ENCODE peak calls at places on chromosomes 1 and 21, in six cellular contexts. I, E, V, P, L and Z are unnamed samples.
A peak's percentile ranks its signal among the peaks of the same experiment; 100 is the strongest.

GRCh38 chr1:244964112-244964971 is 100.0 kb upstream of the HNRNPU start:
- DNase-seq in E (no peak), I (peak; percentile 80), P (no peak), L (no peak), V (no peak), Z (no peak)

GRCh38 chr1:8874230-8875201 is 4.0 kb downstream of the ENO1 start:
- DNase-seq in P (no peak), I (peak; percentile 65), E (no peak), L (peak; percentile 6), V (no peak), Z (no peak)

GRCh38 chr1:25799758-25800537 is at the start of gene SELENON:
- DNase-seq in P (no peak), V (peak; percentile 62), E (peak; percentile 90), L (peak; percentile 96), I (peak; percentile 78), Z (no peak)

GRCh38 chr1:93339171-93339697 is 6.5 kb upstream of the DR1 start:
- DNase-seq in V (no peak), I (no peak), L (no peak), E (no peak), P (no peak), Z (no peak)

GRCh38 chr21:36718951-36719501 is 20.1 kb downstream of the SIM2 start:
- DNase-seq in V (no peak), P (no peak), I (no peak), E (no peak), L (no peak), Z (no peak)

GRCh38 chr1:29669912-29670311 is 433.6 kb downstream of the PTPRU start:
- DNase-seq in L (no peak), E (no peak), I (no peak), P (no peak), V (no peak), Z (no peak)

GRCh38 chr21:29718081-29718815 is 221.5 kb downstream of the GRIK1 start:
- DNase-seq in P (no peak), L (no peak), I (peak; percentile 4), E (no peak), V (no peak), Z (no peak)

GRCh38 chr1:201250326-201251011 is 32.8 kb upstream of the PKP1 start:
- DNase-seq in P (no peak), L (no peak), I (no peak), V (no peak), E (no peak), Z (no peak)

GRCh38 chr1:74328851-74329250 is 93.7 kb downstream of the TNNI3K start:
- DNase-seq in V (no peak), I (no peak), P (no peak), E (no peak), L (no peak), Z (no peak)

GRCh38 chr1:221316491-221317056 is 425.3 kb downstream of the DUSP10 start:
- DNase-seq in I (peak; percentile 45), P (no peak), V (no peak), L (no peak), E (no peak), Z (no peak)

GRCh38 chr1:229846351-229846750 is 220.3 kb downstream of the URB2 start:
- DNase-seq in L (no peak), V (no peak), P (no peak), E (no peak), I (no peak), Z (no peak)

GRCh38 chr1:109787211-109787844 is 23.6 kb upstream of the EPS8L3 start:
- DNase-seq in V (no peak), L (no peak), I (no peak), E (no peak), P (no peak), Z (no peak)

GRCh38 chr1:211632808-211633522 is 42.5 kb downstream of the NEK2 start:
- DNase-seq in E (peak; percentile 78), V (peak; percentile 88), I (peak; percentile 88), L (no peak), P (no peak), Z (no peak)

GRCh38 chr1:245045087-245045881 is 109.5 kb upstream of the KIF26B start:
- DNase-seq in V (peak; percentile 55), L (no peak), E (no peak), I (peak; percentile 37), P (no peak), Z (no peak)

GRCh38 chr1:31717341-31717740 is 13.5 kb upstream of the COL16A1 start:
- DNase-seq in L (no peak), I (no peak), P (no peak), V (no peak), E (no peak), Z (no peak)

GRCh38 chr1:89361681-89362080 is 2.2 kb upstream of the GBP6 start:
- DNase-seq in I (no peak), E (no peak), V (no peak), P (no peak), L (no peak), Z (no peak)

GRCh38 chr1:147890177-147890790 is 12.3 kb upstream of the GJA8 start:
- DNase-seq in L (peak; percentile 64), E (peak; percentile 87), V (peak; percentile 26), I (peak; percentile 76), P (peak; percentile 61), Z (no peak)

GRCh38 chr1:53552146-53552940 is 93.1 kb downstream of the DMRTB1 start:
- DNase-seq in L (no peak), P (no peak), V (no peak), E (peak; percentile 30), I (no peak), Z (no peak)

GRCh38 chr1:98323906-98324358 is 337.6 kb upstream of the SNX7 start:
- DNase-seq in V (no peak), I (peak; percentile 99), P (no peak), E (no peak), L (no peak), Z (no peak)

GRCh38 chr21:31184462-31184861 is 146.2 kb upstream of the KRTAP19-8 start:
- DNase-seq in P (no peak), L (no peak), I (no peak), E (no peak), V (no peak), Z (peak; percentile 8)

GRCh38 chr1:161038523-161039153 is at the start of gene TSTD1:
- DNase-seq in P (peak; percentile 90), E (peak; percentile 78), V (peak; percentile 83), I (peak; percentile 58), L (no peak), Z (no peak)

GRCh38 chr1:152047607-152047953 is 10.8 kb upstream of the S100A11 start:
- DNase-seq in P (no peak), L (peak; percentile 23), V (peak; percentile 86), E (no peak), I (no peak), Z (no peak)

GRCh38 chr1:24896596-24897262 is 33.3 kb downstream of the RUNX3 start:
- DNase-seq in L (no peak), V (no peak), P (no peak), I (no peak), E (no peak), Z (no peak)

GRCh38 chr1:181482521-181483083 is 715 bp upstream of the CACNA1E start:
- DNase-seq in P (peak; percentile 78), L (peak; percentile 27), V (no peak), I (peak; percentile 17), E (peak; percentile 66), Z (no peak)

GRCh38 chr1:205365945-205366463 is 9.3 kb upstream of the KLHDC8A start:
- DNase-seq in P (no peak), V (peak; percentile 75), E (no peak), L (no peak), I (peak; percentile 69), Z (no peak)

GRCh38 chr1:46204406-46204742 is 1.2 kb downstream of the LURAP1 start:
- DNase-seq in L (no peak), V (no peak), P (no peak), I (no peak), E (no peak), Z (no peak)

GRCh38 chr1:233063462-233063861 is 113.1 kb downstream of the NTPCR start:
- DNase-seq in L (no peak), E (no peak), V (no peak), P (no peak), I (no peak), Z (no peak)

GRCh38 chr1:233065655-233066054 is 115.2 kb downstream of the NTPCR start:
- DNase-seq in P (no peak), L (no peak), I (no peak), V (no peak), E (no peak), Z (no peak)

GRCh38 chr1:233061265-233061664 is 110.9 kb downstream of the NTPCR start:
- DNase-seq in V (no peak), E (no peak), L (no peak), I (no peak), P (peak; percentile 42), Z (no peak)

GRCh38 chr1:233066087-233066486 is 115.7 kb downstream of the NTPCR start:
- DNase-seq in L (no peak), V (no peak), P (no peak), E (no peak), I (no peak), Z (no peak)

GRCh38 chr1:233064988-233065387 is 114.6 kb downstream of the NTPCR start:
- DNase-seq in V (no peak), I (no peak), E (no peak), L (no peak), P (no peak), Z (no peak)
- H3K4me3 ChIP-seq in V (no peak overlapping the region), I (no peak overlapping the region), E (no peak overlapping the region), L (no peak overlapping the region), P (no peak overlapping the region), Z (no peak overlapping the region)

GRCh38 chr1:192808588-192809285 is at the start of gene RGS2:
- DNase-seq in L (peak; percentile 98), E (peak; percentile 96), P (peak; percentile 94), I (peak; percentile 97), V (peak; percentile 95), Z (peak; percentile 49)
- TF ChIP-seq CTCF in L (no peak), E (no peak), P (no peak), I (no peak), V (no peak), Z (peak; percentile 3)

GRCh38 chr21:33080376-33080775 is 10.4 kb downstream of the OLIG1 start:
- DNase-seq in I (no peak), P (no peak), L (no peak), E (no peak), V (no peak), Z (no peak)
- H3K4me3 ChIP-seq in I (no peak overlapping the region), P (no peak overlapping the region), L (no peak overlapping the region), E (no peak overlapping the region), V (no peak overlapping the region), Z (no peak overlapping the region)

GRCh38 chr1:71097428-71097827 is 16.6 kb upstream of the ZRANB2 start:
- DNase-seq in L (no peak), V (no peak), I (no peak), P (no peak), E (no peak), Z (no peak)

GRCh38 chr1:71088645-71089287 is 7.9 kb upstream of the ZRANB2 start:
- DNase-seq in V (no peak), I (no peak), P (no peak), E (no peak), L (no peak), Z (no peak)

GRCh38 chr1:71089536-71090270 is 8.9 kb upstream of the ZRANB2 start:
- DNase-seq in L (no peak), V (no peak), P (no peak), I (peak; percentile 86), E (no peak), Z (no peak)

DNA sequence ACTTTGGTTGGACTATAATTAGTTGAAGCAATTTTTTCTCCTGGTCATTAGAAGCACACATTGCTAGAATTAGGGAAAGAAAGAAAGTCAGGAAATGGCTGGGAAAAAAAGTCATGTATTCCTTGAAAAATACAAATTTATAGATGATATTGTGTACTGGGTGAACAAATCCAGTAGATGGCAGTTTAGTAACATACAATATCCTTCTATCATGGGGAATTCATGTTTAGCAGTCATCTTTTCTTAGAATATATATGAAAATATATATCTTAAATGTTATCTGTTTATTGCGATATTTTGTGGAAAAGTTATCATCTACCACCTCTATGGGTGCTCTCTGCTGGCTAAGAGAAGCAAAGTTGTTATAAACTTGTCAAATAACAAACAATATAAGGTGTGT is 13.1 kb upstream of the ZRANB2 start:
- DNase-seq in V (no peak), E (no peak), L (no peak), I (peak; percentile 53), P (no peak), Z (no peak)
- TF ChIP-seq CTCF in V (no peak), E (peak; percentile 46), L (peak; percentile 61), I (peak; percentile 44), P (no peak), Z (no peak)